ENCODE peak calls at places on chromosomes 7 and 10, in seven cellular contexts. V, L, J, C, K, N and P are unnamed samples.
A peak's percentile ranks its signal among the peaks of the same experiment; 100 is the strongest.

GRCh38 chr10:14025790-14026189 is 304.9 kb downstream of the FRMD4A start:
- DNase-seq in V (no peak), C (no peak), L (no peak), J (no peak), K (no peak), N (no peak), P (no peak)

GRCh38 chr10:33777223-33777622 is 442.8 kb upstream of the NRP1 start:
- DNase-seq in J (no peak), V (no peak), K (no peak), C (no peak), N (no peak), L (no peak), P (no peak)

GRCh38 chr7:39624202-39624807 is 933 bp downstream of the RALA start:
- DNase-seq in N (peak; percentile 47), C (no peak), V (no peak), L (no peak), J (no peak), K (peak; percentile 77), P (peak; percentile 24)

GRCh38 chr7:40211291-40212003 is 76.6 kb downstream of the SUGCT start:
- DNase-seq in C (no peak), N (no peak), K (no peak), L (no peak), V (no peak), J (no peak), P (no peak)

GRCh38 chr7:134697487-134697886 is 50.8 kb downstream of the BPGM start:
- DNase-seq in K (peak; percentile 38), V (no peak), J (no peak), C (no peak), L (no peak), N (no peak), P (no peak)

GRCh38 chr7:93902777-93903423 is 3.5 kb upstream of the GNGT1 start:
- DNase-seq in L (peak; percentile 63), K (no peak), J (no peak), N (peak; percentile 23), V (no peak), C (no peak), P (no peak)

GRCh38 chr7:18667466-18667865 is 171.9 kb downstream of the HDAC9 start:
- DNase-seq in J (no peak), C (no peak), V (no peak), L (no peak), N (no peak), K (peak; percentile 55), P (no peak)

GRCh38 chr7:136325578-136325977 is 348.4 kb upstream of the MTPN start:
- DNase-seq in K (no peak), C (no peak), L (no peak), N (no peak), V (no peak), J (no peak), P (no peak)

GRCh38 chr10:129323877-129324276 is 143.2 kb upstream of the MGMT start:
- DNase-seq in K (no peak), C (no peak), V (no peak), J (no peak), L (no peak), N (no peak), P (no peak)

GRCh38 chr10:5641501-5641900 is 24.9 kb downstream of the ASB13 start:
- DNase-seq in K (no peak), J (no peak), L (no peak), N (no peak), V (no peak), C (peak; percentile 35), P (no peak)

GRCh38 chr10:93300981-93301380 is 181.2 kb downstream of the MYOF start:
- DNase-seq in L (no peak), N (no peak), C (no peak), V (no peak), K (no peak), J (no peak), P (no peak)

GRCh38 chr10:50928190-50928552 is 42.7 kb upstream of the A1CF start:
- DNase-seq in J (no peak), C (no peak), K (peak; percentile 9), N (no peak), L (no peak), V (no peak), P (no peak)

GRCh38 chr10:117241541-117242462 is 888 bp downstream of the SLC18A2 start:
- DNase-seq in C (no peak), V (no peak), L (peak; percentile 61), J (peak; percentile 57), K (peak; percentile 7), N (no peak), P (peak; percentile 20)

GRCh38 chr7:137266764-137267163 is 76.8 kb downstream of the PTN start:
- DNase-seq in V (no peak), J (no peak), C (no peak), K (no peak), L (no peak), N (no peak), P (no peak)

GRCh38 chr7:31540786-31541185 is 26.9 kb downstream of the ITPRID1 start:
- DNase-seq in L (no peak), N (no peak), K (no peak), C (no peak), V (no peak), J (no peak), P (no peak)

GRCh38 chr10:30171601-30172000 is 112.2 kb upstream of the JCAD start:
- DNase-seq in J (no peak), L (peak; percentile 51), V (no peak), C (no peak), N (no peak), K (no peak), P (no peak)

GRCh38 chr7:156360835-156361234 is 279.7 kb upstream of the RNF32 start:
- DNase-seq in V (no peak), C (no peak), J (no peak), L (no peak), K (no peak), N (no peak), P (no peak)

GRCh38 chr7:2820508-2820934 is 23.6 kb downstream of the GNA12 start:
- DNase-seq in V (no peak), C (no peak), J (peak; percentile 60), N (peak; percentile 44), L (no peak), K (peak; percentile 96), P (peak; percentile 93)

GRCh38 chr7:64602086-64602485 is 39.2 kb upstream of the ZNF680 start:
- DNase-seq in C (no peak), J (no peak), N (no peak), V (no peak), L (no peak), K (no peak), P (no peak)
- H3K9me3 ChIP-seq in C (no peaks in the 10 kb centered on the region), J (no peaks in the 10 kb centered on the region), N (no peaks in the 10 kb centered on the region), V (no peaks in the 10 kb centered on the region), L (peaks cover 3% of the 10 kb centered on the region), K (peaks cover 31% of the 10 kb centered on the region), P (no peaks in the 10 kb centered on the region)

GRCh38 chr7:74606909-74607255 is 50.6 kb upstream of the GTF2I start:
- DNase-seq in V (no peak), J (no peak), K (no peak), L (no peak), N (no peak), C (no peak), P (no peak)
- H3K4me3 ChIP-seq in V (peak overlapping the region; percentile 33), J (peak overlapping the region; percentile 40), K (no peak overlapping the region), L (no peak overlapping the region), N (peak overlapping the region; percentile 39), C (peak overlapping the region; percentile 37), P (no peak overlapping the region)

GRCh38 chr7:157712666-157713235 is 375.9 kb downstream of the DNAJB6 start:
- DNase-seq in N (no peak), J (no peak), C (peak; percentile 16), V (peak; percentile 19), K (no peak), L (no peak), P (no peak)
- H3K9me3 ChIP-seq in N (no peaks in the 10 kb centered on the region), J (no peaks in the 10 kb centered on the region), C (no peaks in the 10 kb centered on the region), V (no peaks in the 10 kb centered on the region), K (peaks cover 30% of the 10 kb centered on the region), L (no peaks in the 10 kb centered on the region), P (no peaks in the 10 kb centered on the region)

DNA sequence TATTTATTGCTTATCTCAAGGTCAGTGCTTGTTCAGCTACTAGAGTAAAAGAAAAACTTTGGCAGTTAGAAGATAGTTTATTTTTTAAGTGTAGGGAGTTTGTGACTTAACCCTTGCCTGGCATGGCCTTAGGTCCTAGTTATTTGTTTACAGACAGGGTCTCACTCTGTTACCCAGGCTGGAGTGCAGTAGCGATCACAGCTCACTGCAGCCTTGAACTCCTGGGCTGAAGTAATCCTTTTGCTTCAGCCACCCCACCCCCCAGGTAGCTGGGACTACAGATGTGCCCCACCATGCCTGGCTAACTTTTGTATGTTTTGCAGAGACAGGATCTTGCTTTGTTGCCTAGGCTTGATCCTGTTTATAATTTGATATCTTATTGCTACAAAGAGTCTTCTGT is 4.2 kb downstream of the ANLN start:
- DNase-seq in N (no peak), C (no peak), L (no peak), V (no peak), J (no peak), K (no peak), P (peak; percentile 30)
- H3K4me3 ChIP-seq in N (no peak overlapping the region), C (no peak overlapping the region), L (no peak overlapping the region), V (no peak overlapping the region), J (no peak overlapping the region), K (no peak overlapping the region), P (peak overlapping the region; percentile 17)

GRCh38 chr10:111039522-111039921 is 37.3 kb upstream of the ADRA2A start:
- DNase-seq in V (no peak), N (no peak), L (no peak), J (no peak), K (no peak), C (no peak), P (no peak)
- H3K9me3 ChIP-seq in V (peaks cover 58% of the 10 kb centered on the region), N (no peaks in the 10 kb centered on the region), L (no peaks in the 10 kb centered on the region), J (no peaks in the 10 kb centered on the region), K (no peaks in the 10 kb centered on the region), C (peaks cover 5% of the 10 kb centered on the region), P (peaks cover 13% of the 10 kb centered on the region)

DNA sequence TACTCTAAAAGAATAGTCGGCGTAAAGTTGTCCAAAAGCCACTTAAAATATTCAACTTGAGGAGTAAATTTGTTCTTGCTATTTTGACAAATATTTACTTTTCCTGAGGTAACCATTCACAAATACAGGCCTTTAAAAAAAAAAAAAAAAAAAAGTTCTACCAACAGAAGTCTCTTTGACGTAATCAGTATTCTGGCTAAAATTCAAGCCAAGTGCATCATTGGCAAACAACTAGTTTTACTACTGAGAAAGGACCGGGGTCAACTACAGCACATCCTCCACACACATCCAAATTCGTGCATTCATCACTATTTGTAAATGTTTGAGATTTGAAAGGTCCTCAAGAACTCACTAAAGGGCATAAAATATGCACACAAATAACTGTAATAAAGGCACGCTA is 2.0 kb downstream of the OAT start:
- DNase-seq in C (no peak), N (no peak), K (peak; percentile 17), V (no peak), J (no peak), L (no peak), P (no peak)
- H3K4me3 ChIP-seq in C (no peak overlapping the region), N (no peak overlapping the region), K (peak overlapping the region; percentile 79), V (no peak overlapping the region), J (no peak overlapping the region), L (no peak overlapping the region), P (peak overlapping the region; percentile 75)

DNA sequence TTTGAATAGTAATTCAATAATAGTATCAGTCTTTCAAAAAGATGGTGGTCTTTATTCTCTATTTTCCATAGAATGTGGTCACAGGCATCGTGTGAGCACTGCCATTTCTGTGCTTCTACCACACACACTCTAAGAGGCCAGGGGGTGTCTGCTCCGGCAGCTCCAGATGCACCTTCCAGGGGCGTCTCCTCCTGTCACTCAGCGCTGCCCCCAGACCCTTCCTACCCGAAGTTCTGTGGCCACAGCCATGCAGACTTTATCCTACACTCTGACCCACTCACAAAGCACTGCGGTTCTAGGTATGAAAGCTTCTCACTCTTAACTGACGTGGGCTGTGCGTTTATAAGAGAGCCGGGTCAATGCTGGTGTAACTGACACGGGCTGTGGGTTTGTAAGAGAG is 364.6 kb downstream of the DNAJB6 start:
- DNase-seq in L (no peak), N (no peak), C (peak; percentile 23), V (no peak), K (no peak), J (no peak), P (no peak)
- H3K9me3 ChIP-seq in L (no peaks in the 10 kb centered on the region), N (no peaks in the 10 kb centered on the region), C (no peaks in the 10 kb centered on the region), V (no peaks in the 10 kb centered on the region), K (peaks cover 18% of the 10 kb centered on the region), J (no peaks in the 10 kb centered on the region), P (no peaks in the 10 kb centered on the region)